ENCODE peak calls at places on chromosomes 16 and 17, in ten cellular contexts. Z is KG1; C is Peyer's patch; I is amniotic stem cell; N is activated CD4-positive, CD25-positive, alpha-beta regulatory T cell treated with anti-CD3 and anti-CD28 coated beads, Interleukin-2, amount 50 U/mL, for 16 hours; F is NCI-H1048; O is iPS-NIHi11; Q is activated gamma-delta T cell treated with anti-CD3 and anti-CD28 coated beads, Interleukin-2, amount 50 U/mL, for 16 hours; S is RWPE1; P is NCI-H345. G is an unnamed sample.

GRCh38 chr16:57141822-57142631 is 43.8 kb downstream of the PSME3IP1 start:
- DNase-seq in Z (peak; percentile 67), O (no peak), S (peak; percentile 42), N (no peak), C (peak; percentile 47), F (no peak), P (no peak), I (no peak), Q (no peak), G (no peak)

GRCh38 chr17:42526031-42526444 is 10.0 kb upstream of the NAGLU start:
- DNase-seq in N (no peak), Q (no peak), I (no peak), Z (no peak), C (no peak), P (no peak), S (no peak), F (no peak), O (no peak), G (no peak)

GRCh38 chr16:13957197-13958078 is 37.5 kb downstream of the ERCC4 start:
- DNase-seq in S (peak; percentile 79), C (peak; percentile 86), N (no peak), O (peak; percentile 26), Q (no peak), F (no peak), P (peak; percentile 20), I (peak; percentile 78), Z (no peak), G (peak; percentile 85)

GRCh38 chr16:75267631-75268264 is 16.3 kb upstream of the BCAR1 start:
- DNase-seq in I (peak; percentile 36), C (peak; percentile 88), S (peak; percentile 95), F (no peak), Q (no peak), Z (no peak), N (no peak), O (no peak), P (peak; percentile 85), G (no peak)

GRCh38 chr16:50398336-50398735 is 29.5 kb upstream of the BRD7 start:
- DNase-seq in Z (no peak), P (no peak), F (no peak), O (no peak), I (no peak), S (no peak), C (no peak), Q (no peak), N (no peak), G (no peak)

GRCh38 chr16:66359811-66360608 is 6.5 kb upstream of the CDH5 start:
- DNase-seq in F (no peak), I (no peak), Q (no peak), O (no peak), P (no peak), N (no peak), C (no peak), Z (no peak), S (no peak), G (no peak)

GRCh38 chr16:19168173-19169080 is at the start of gene SYT17:
- DNase-seq in Q (no peak), F (no peak), I (no peak), P (peak; percentile 85), S (peak; percentile 35), O (peak; percentile 80), N (no peak), C (peak; percentile 57), Z (no peak), G (no peak)

GRCh38 chr16:46822270-46822669 is 8.7 kb downstream of the C16orf87 start:
- DNase-seq in F (no peak), S (no peak), N (no peak), O (no peak), Z (no peak), C (no peak), P (no peak), Q (no peak), I (no peak), G (no peak)

GRCh38 chr16:84643180-84643583 is 5.1 kb upstream of the KLHL36 start:
- DNase-seq in F (no peak), S (peak; percentile 87), N (no peak), C (peak; percentile 67), Q (no peak), Z (no peak), I (peak; percentile 84), P (no peak), O (no peak), G (peak; percentile 74)

GRCh38 chr16:88686439-88687253 is at the start of gene SNAI3:
- DNase-seq in S (peak; percentile 88), P (peak; percentile 82), F (no peak), C (peak; percentile 97), Q (peak; percentile 71), I (no peak), Z (peak; percentile 49), O (peak; percentile 99), N (peak; percentile 69), G (peak; percentile 50)

GRCh38 chr17:65191805-65192740 is 54.9 kb downstream of the RGS9 start:
- DNase-seq in S (peak; percentile 85), Z (no peak), I (no peak), N (no peak), O (peak; percentile 53), F (no peak), C (no peak), P (no peak), Q (no peak), G (no peak)

GRCh38 chr17:48121921-48122650 is 14.5 kb downstream of the SNX11 start:
- DNase-seq in I (no peak), Z (no peak), P (no peak), F (no peak), S (no peak), C (no peak), O (no peak), Q (no peak), N (no peak), G (no peak)

GRCh38 chr16:81551141-81551808 is 106.7 kb downstream of the CMIP start:
- DNase-seq in Z (no peak), I (no peak), O (no peak), N (no peak), F (no peak), Q (no peak), S (no peak), C (no peak), P (no peak), G (peak; percentile 28)

GRCh38 chr16:78259883-78260282 is 160.4 kb downstream of the WWOX start:
- DNase-seq in Q (no peak), Z (no peak), N (no peak), S (no peak), O (no peak), C (no peak), F (no peak), I (no peak), P (no peak), G (no peak)

GRCh38 chr16:4260360-4260759 is 12.5 kb downstream of the TFAP4 start:
- DNase-seq in I (no peak), F (no peak), Z (no peak), Q (no peak), P (peak; percentile 97), S (peak; percentile 44), N (no peak), C (peak; percentile 90), O (no peak), G (no peak)

GRCh38 chr16:50627419-50627818 is 53.7 kb downstream of the SNX20 start:
- DNase-seq in Z (no peak), O (peak; percentile 65), Q (no peak), F (no peak), N (no peak), P (no peak), S (no peak), I (no peak), C (peak; percentile 75), G (no peak)

GRCh38 chr16:30186782-30187555 is 3.6 kb downstream of the CORO1A start:
- DNase-seq in I (no peak), O (peak; percentile 74), N (peak; percentile 67), S (no peak), P (no peak), Q (peak; percentile 82), C (peak; percentile 95), Z (peak; percentile 41), F (no peak), G (peak; percentile 39)

GRCh38 chr16:75908301-75908700 is 182.0 kb upstream of the CPHXL start:
- DNase-seq in I (no peak), O (no peak), S (no peak), Z (no peak), N (no peak), P (no peak), Q (no peak), F (no peak), C (no peak), G (no peak)

GRCh38 chr17:17070931-17071330 is 28.7 kb downstream of the MPRIP start:
- DNase-seq in C (peak; percentile 83), O (no peak), Q (no peak), Z (no peak), F (no peak), P (no peak), S (no peak), I (no peak), N (no peak), G (no peak)

GRCh38 chr16:30005341-30006094 is 5.3 kb downstream of the DOC2A start:
- DNase-seq in P (peak; percentile 13), S (peak; percentile 47), O (peak; percentile 83), Z (no peak), F (no peak), N (no peak), C (peak; percentile 59), I (no peak), Q (no peak), G (peak; percentile 37)

GRCh38 chr16:86663691-86664517 is 85.6 kb downstream of the FOXL1 start:
- DNase-seq in Z (no peak), C (no peak), S (no peak), P (no peak), N (no peak), Q (no peak), O (no peak), I (no peak), F (no peak), G (no peak)

GRCh38 chr16:47142469-47143328 is 1.0 kb downstream of the NETO2 start:
- DNase-seq in N (no peak), S (peak; percentile 21), Z (no peak), I (no peak), F (no peak), Q (peak; percentile 0), O (peak; percentile 25), C (peak; percentile 52), P (peak; percentile 29), G (no peak)

GRCh38 chr17:68981288-68981687 is 26.1 kb upstream of the ABCA8 start:
- DNase-seq in C (no peak), Q (no peak), O (no peak), F (no peak), Z (no peak), I (no peak), P (no peak), S (peak; percentile 5), N (no peak), G (no peak)

GRCh38 chr16:81823111-81823510 is 44.0 kb downstream of the PLCG2 start:
- DNase-seq in Z (peak; percentile 75), Q (no peak), O (no peak), S (no peak), C (peak; percentile 88), I (no peak), N (no peak), P (no peak), F (no peak), G (peak; percentile 76)

GRCh38 chr16:56513972-56514371 is 5.9 kb downstream of the BBS2 start:
- DNase-seq in S (peak; percentile 52), P (peak; percentile 2), C (peak; percentile 83), O (peak; percentile 33), I (no peak), Q (peak; percentile 31), F (no peak), N (peak; percentile 14), Z (peak; percentile 19), G (peak; percentile 83)

GRCh38 chr17:40993856-40994255 is at the start of gene KRTAP3-3:
- DNase-seq in N (no peak), C (no peak), Z (no peak), O (no peak), F (no peak), P (no peak), S (no peak), Q (no peak), I (no peak), G (no peak)

GRCh38 chr17:41882756-41883155 is 17.5 kb upstream of the KLHL11 start:
- DNase-seq in P (no peak), Z (no peak), C (no peak), N (no peak), O (no peak), F (no peak), Q (no peak), I (no peak), S (no peak), G (no peak)

GRCh38 chr17:17484451-17484899 is 7.7 kb downstream of the MED9 start:
- DNase-seq in I (no peak), F (no peak), C (no peak), O (no peak), Z (no peak), Q (no peak), P (no peak), S (no peak), N (no peak), G (no peak)

G was measured in AML-193.